ENCODE peak calls at places on chromosomes 11 and 22, in four cellular contexts. V is NCI-H1092, S is amniotic epithelial cell, G is spleen. R is an unnamed sample.

GRCh38 chr11:78181155-78181554 is 7.3 kb downstream of the KCTD21 start:
- DNase-seq in S (peak), V (no peak), G (no peak), R (peak)

GRCh38 chr11:69662021-69662698 is 13.0 kb downstream of the LTO1 start:
- DNase-seq in S (no peak), V (no peak), G (peak), R (peak)

GRCh38 chr22:33535937-33536875 is 384.1 kb downstream of the LARGE1 start:
- DNase-seq in S (no peak), G (no peak), V (no peak), R (no peak)

GRCh38 chr22:42214625-42215415 is 55.6 kb downstream of the TCF20 start:
- DNase-seq in S (no peak), V (no peak), G (no peak), R (no peak)

GRCh38 chr11:63961608-63962412 is 12.6 kb upstream of the COX8A start:
- DNase-seq in G (no peak), V (peak), S (no peak), R (peak)

GRCh38 chr11:9231848-9232177 is 33.3 kb downstream of the DENND5A start:
- DNase-seq in S (no peak), G (no peak), V (no peak), R (peak)

GRCh38 chr11:123060265-123061000 is 1.5 kb downstream of the HSPA8 start:
- DNase-seq in S (no peak), G (no peak), V (no peak), R (no peak)

GRCh38 chr11:12361650-12362049 is 15.7 kb upstream of the PARVA start:
- DNase-seq in S (no peak), G (no peak), V (no peak), R (no peak)

GRCh38 chr11:33412231-33412630 is 155.1 kb downstream of the HIPK3 start:
- DNase-seq in V (no peak), G (no peak), S (no peak), R (no peak)